ENCODE peak calls at places on chromosomes 5 and 9, in eight cellular contexts. Q, T, M, G, U, J, X and W are unnamed samples.

GRCh38 chr5:154278908-154279307 is 88.4 kb downstream of the GALNT10 start:
- DNase-seq in Q (no peak), T (no peak), M (no peak), G (no peak), U (no peak), J (no peak), X (peak; percentile 58), W (no peak)

GRCh38 chr9:123927625-123928308 is 2.2 kb downstream of the DENND1A start:
- DNase-seq in Q (peak; percentile 33), T (peak; percentile 52), M (peak; percentile 59), G (no peak), U (no peak), J (peak; percentile 40), X (peak; percentile 55), W (no peak)

GRCh38 chr9:92875373-92875772 is 2.5 kb downstream of the ZNF484 start:
- DNase-seq in Q (no peak), T (no peak), M (no peak), G (no peak), U (no peak), J (no peak), X (no peak), W (no peak)

GRCh38 chr5:55694152-55694830 is 17.8 kb downstream of the SLC38A9 start:
- DNase-seq in Q (no peak), T (no peak), M (peak; percentile 48), G (no peak), U (peak; percentile 80), J (no peak), X (peak; percentile 43), W (no peak)

GRCh38 chr9:122445155-122445749 is 32.5 kb downstream of the OR1J1 start:
- DNase-seq in Q (no peak), T (no peak), M (peak; percentile 97), G (no peak), U (no peak), J (no peak), X (peak; percentile 99), W (no peak)

GRCh38 chr9:136052991-136053756 is 41.9 kb downstream of the NACC2 start:
- DNase-seq in Q (no peak), T (no peak), M (peak; percentile 38), G (no peak), U (peak; percentile 43), J (no peak), X (no peak), W (peak; percentile 50)

GRCh38 chr5:112870976-112871375 is 9.9 kb downstream of the SRP19 start:
- DNase-seq in Q (no peak), T (no peak), M (no peak), G (no peak), U (no peak), J (no peak), X (no peak), W (no peak)

GRCh38 chr5:11596657-11597071 is 307.6 kb downstream of the CTNND2 start:
- DNase-seq in Q (no peak), T (no peak), M (no peak), G (no peak), U (no peak), J (no peak), X (no peak), W (no peak)

GRCh38 chr5:126248611-126249010 is 174.6 kb upstream of the GRAMD2B start:
- DNase-seq in Q (no peak), T (no peak), M (no peak), G (no peak), U (no peak), J (no peak), X (no peak), W (no peak)

GRCh38 chr9:16315720-16316119 is 554.8 kb downstream of the BNC2 start:
- DNase-seq in Q (no peak), T (no peak), M (no peak), G (no peak), U (no peak), J (no peak), X (no peak), W (no peak)

GRCh38 chr9:119307471-119307870 is 61.8 kb downstream of the BRINP1 start:
- DNase-seq in Q (no peak), T (no peak), M (no peak), G (no peak), U (no peak), J (no peak), X (no peak), W (no peak)

GRCh38 chr5:128201065-128201926 is 117.7 kb downstream of the SLC12A2 start:
- DNase-seq in Q (peak; percentile 89), T (peak; percentile 93), M (peak; percentile 85), G (peak; percentile 61), U (peak; percentile 78), J (peak; percentile 81), X (peak; percentile 50), W (peak; percentile 82)

GRCh38 chr9:12659220-12659619 is 34.0 kb upstream of the TYRP1 start:
- DNase-seq in Q (no peak), T (no peak), M (no peak), G (no peak), U (no peak), J (no peak), X (no peak), W (no peak)

GRCh38 chr9:89747589-89747988 is 142.8 kb downstream of the GADD45G start:
- DNase-seq in Q (no peak), T (no peak), M (no peak), G (no peak), U (no peak), J (no peak), X (no peak), W (no peak)

GRCh38 chr5:16674750-16675149 is 58.0 kb upstream of the RETREG1 start:
- DNase-seq in Q (no peak), T (no peak), M (no peak), G (no peak), U (no peak), J (no peak), X (no peak), W (no peak)

GRCh38 chr5:16681761-16682335 is 65.1 kb upstream of the RETREG1 start:
- DNase-seq in Q (no peak), T (no peak), M (no peak), G (no peak), U (no peak), J (no peak), X (no peak), W (no peak)

GRCh38 chr5:16679863-16680262 is 63.1 kb upstream of the RETREG1 start:
- DNase-seq in Q (no peak), T (no peak), M (no peak), G (no peak), U (peak; percentile 57), J (no peak), X (no peak), W (no peak)

GRCh38 chr5:16675747-16676255 is 59.0 kb upstream of the RETREG1 start:
- DNase-seq in Q (no peak), T (no peak), M (no peak), G (no peak), U (no peak), J (no peak), X (no peak), W (no peak)

DNA sequence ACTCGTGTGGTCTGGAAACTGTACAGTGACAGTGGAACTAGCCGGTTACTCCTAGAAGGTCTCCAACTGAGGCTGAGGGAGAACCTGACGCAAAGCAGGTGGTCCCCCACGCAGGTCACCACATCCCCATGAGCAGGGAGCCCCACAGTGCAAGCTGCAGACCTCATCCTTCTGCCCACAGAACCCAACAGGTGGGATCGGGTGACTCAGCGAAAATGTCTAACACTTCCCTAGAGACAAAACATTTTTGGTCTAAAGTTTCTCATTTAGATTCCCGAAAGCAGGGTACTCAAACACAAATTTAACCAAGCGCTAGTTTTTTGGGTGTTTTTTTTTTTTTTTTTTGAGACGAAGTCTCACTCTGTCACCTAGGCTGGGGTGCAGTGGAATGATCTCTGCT is 62.4 kb upstream of the RETREG1 start:
- DNase-seq in Q (no peak), T (no peak), M (no peak), G (no peak), U (no peak), J (no peak), X (no peak), W (no peak)
- H3K36me3 ChIP-seq in Q (no peaks in the 10 kb centered on the region), T (peaks cover 4% of the 10 kb centered on the region), M (peaks cover 60% of the 10 kb centered on the region), G (peaks cover 40% of the 10 kb centered on the region), U (peaks cover 5% of the 10 kb centered on the region), J (no peaks in the 10 kb centered on the region), X (peaks cover 72% of the 10 kb centered on the region), W (peaks cover 1% of the 10 kb centered on the region)

DNA sequence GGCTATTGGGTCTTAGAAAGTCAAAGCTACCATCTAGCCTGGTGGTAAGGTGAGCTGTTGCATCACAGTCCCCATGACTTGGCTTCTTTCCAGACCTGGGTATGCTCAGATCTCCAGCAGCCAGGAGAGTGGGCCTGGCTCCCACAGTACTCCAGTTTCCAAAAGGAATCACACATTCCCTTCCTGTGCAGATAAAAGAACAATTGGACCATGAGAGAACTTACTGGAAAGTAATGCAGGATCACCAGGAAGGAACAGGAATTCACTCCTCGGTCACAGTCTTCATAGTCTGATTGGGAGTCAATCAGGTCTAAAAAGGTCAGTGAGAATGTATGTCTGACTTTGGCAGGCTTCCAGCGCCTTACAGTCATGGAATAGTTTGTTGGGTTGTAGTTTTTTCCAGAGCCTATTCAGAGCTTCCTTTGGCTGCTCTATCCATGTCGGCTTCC is 47.8 kb upstream of the CD180 start:
- DNase-seq in Q (no peak), T (no peak), M (no peak), G (no peak), U (no peak), J (no peak), X (no peak), W (no peak)
- H3K27ac ChIP-seq in Q (no peak overlapping the region), T (no peak overlapping the region), M (no peak overlapping the region), G (no peak overlapping the region), U (no peak overlapping the region), J (no peak overlapping the region), X (no peak overlapping the region), W (no peak overlapping the region)

GRCh38 chr9:32427111-32427873 is 42.8 kb downstream of the ACO1 start:
- DNase-seq in Q (peak; percentile 28), T (peak; percentile 25), M (peak; percentile 18), G (no peak), U (peak; percentile 28), J (no peak), X (peak; percentile 77), W (no peak)
- H3K36me3 ChIP-seq in Q (no peaks in the 10 kb centered on the region), T (peaks cover 5% of the 10 kb centered on the region), M (peaks cover 36% of the 10 kb centered on the region), G (peaks cover 3% of the 10 kb centered on the region), U (peaks cover 2% of the 10 kb centered on the region), J (peaks cover 19% of the 10 kb centered on the region), X (peaks cover 57% of the 10 kb centered on the region), W (peaks cover 8% of the 10 kb centered on the region)

GRCh38 chr5:137376127-137376526 is 123.0 kb downstream of the SPOCK1 start:
- DNase-seq in Q (no peak), T (no peak), M (no peak), G (no peak), U (no peak), J (no peak), X (no peak), W (no peak)

GRCh38 chr5:137383909-137384308 is 115.2 kb downstream of the SPOCK1 start:
- DNase-seq in Q (no peak), T (no peak), M (no peak), G (no peak), U (no peak), J (no peak), X (no peak), W (no peak)

GRCh38 chr5:137385064-137385463 is 114.1 kb downstream of the SPOCK1 start:
- DNase-seq in Q (no peak), T (no peak), M (no peak), G (no peak), U (no peak), J (no peak), X (no peak), W (no peak)

DNA sequence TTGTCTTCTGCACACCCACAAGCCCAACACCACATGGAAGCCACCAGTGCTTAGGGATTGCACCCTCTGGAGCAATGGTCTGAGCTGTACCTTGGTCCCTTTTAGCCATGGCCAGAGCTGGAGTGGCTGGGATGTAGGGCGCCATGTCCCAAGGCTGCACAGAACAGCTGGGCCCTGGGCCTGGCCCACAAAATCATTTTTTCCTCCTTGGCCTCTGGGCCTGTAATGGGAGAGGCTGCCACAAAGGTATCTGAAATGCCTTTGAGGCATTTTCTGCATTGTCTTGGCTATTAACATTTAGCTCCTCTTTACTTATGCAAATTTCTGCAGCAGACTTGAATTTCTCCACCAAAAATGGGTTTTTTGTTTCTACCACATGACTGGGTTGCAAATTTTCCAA is 117.6 kb downstream of the SPOCK1 start:
- DNase-seq in Q (no peak), T (no peak), M (no peak), G (no peak), U (no peak), J (no peak), X (no peak), W (no peak)
- H3K27ac ChIP-seq in Q (no peak overlapping the region), T (no peak overlapping the region), M (no peak overlapping the region), G (no peak overlapping the region), U (no peak overlapping the region), J (no peak overlapping the region), X (no peak overlapping the region), W (no peak overlapping the region)